ENCODE peak calls at places on chromosome 20, in eight cellular contexts. K, T, F, S, B, Z, X and R are unnamed samples.

GRCh38 chr20:45972500-45973183 is 639 bp upstream of the ZNF335 start:
- DNase-seq in K (no peak), T (no peak), F (peak), S (no peak), B (no peak), Z (no peak), X (no peak), R (peak)

GRCh38 chr20:63121246-63121645 is 94.7 kb downstream of the YTHDF1 start:
- DNase-seq in K (no peak), T (no peak), F (peak), S (no peak), B (no peak), Z (no peak), X (no peak), R (no peak)

GRCh38 chr20:23361108-23361650 is 803 bp upstream of the GZF1 start:
- DNase-seq in K (peak), T (no peak), F (no peak), S (no peak), B (no peak), Z (no peak), X (no peak), R (peak)

GRCh38 chr20:10090588-10091166 is 55.9 kb downstream of the ANKEF1 start:
- DNase-seq in K (peak), T (peak), F (peak), S (peak), B (no peak), Z (peak), X (no peak), R (peak)

GRCh38 chr20:19213946-19214490 is 1.6 kb downstream of the SLC24A3 start:
- DNase-seq in K (no peak), T (no peak), F (no peak), S (no peak), B (no peak), Z (no peak), X (no peak), R (no peak)

GRCh38 chr20:7744411-7744810 is 195.8 kb downstream of the HAO1 start:
- DNase-seq in K (no peak), T (no peak), F (no peak), S (no peak), B (no peak), Z (no peak), X (no peak), R (no peak)

GRCh38 chr20:60695223-60695622 is 556.8 kb upstream of the CDH4 start:
- DNase-seq in K (no peak), T (no peak), F (no peak), S (no peak), B (no peak), Z (no peak), X (no peak), R (peak)

GRCh38 chr20:23363257-23363649 is 1.3 kb downstream of the GZF1 start:
- DNase-seq in K (no peak), T (no peak), F (no peak), S (no peak), B (no peak), Z (no peak), X (no peak), R (no peak)

GRCh38 chr20:51237278-51237677 is 214.4 kb upstream of the KCNG1 start:
- DNase-seq in K (no peak), T (no peak), F (no peak), S (no peak), B (no peak), Z (no peak), X (no peak), R (no peak)

GRCh38 chr20:62566771-62567170 is 75.5 kb upstream of the SLCO4A1 start:
- DNase-seq in K (no peak), T (no peak), F (no peak), S (no peak), B (no peak), Z (no peak), X (no peak), R (no peak)

GRCh38 chr20:50513169-50514034 is 3.2 kb downstream of the PTPN1 start:
- DNase-seq in K (no peak), T (no peak), F (no peak), S (no peak), B (no peak), Z (no peak), X (no peak), R (peak)

GRCh38 chr20:53981752-53982437 is 88.5 kb downstream of the BCAS1 start:
- DNase-seq in K (no peak), T (no peak), F (no peak), S (no peak), B (no peak), Z (no peak), X (no peak), R (no peak)

GRCh38 chr20:51430198-51430950 is 112.1 kb downstream of the NFATC2 start:
- DNase-seq in K (no peak), T (no peak), F (no peak), S (no peak), B (no peak), Z (no peak), X (no peak), R (no peak)

GRCh38 chr20:373171-373890 is 7.2 kb upstream of the TRIB3 start:
- DNase-seq in K (no peak), T (peak), F (no peak), S (peak), B (no peak), Z (no peak), X (no peak), R (peak)

GRCh38 chr20:561437-562231 is 18.0 kb upstream of the CSNK2A1 start:
- DNase-seq in K (peak), T (peak), F (no peak), S (peak), B (no peak), Z (peak), X (peak), R (peak)

GRCh38 chr20:2331092-2331491 is 35.3 kb downstream of the TGM3 start:
- DNase-seq in K (no peak), T (no peak), F (no peak), S (no peak), B (no peak), Z (no peak), X (no peak), R (no peak)

GRCh38 chr20:41029150-41029872 is 689 bp downstream of the TOP1 start:
- DNase-seq in K (peak), T (peak), F (peak), S (peak), B (no peak), Z (peak), X (peak), R (peak)

GRCh38 chr20:63087236-63087871 is 80.6 kb upstream of the BHLHE23 start:
- DNase-seq in K (no peak), T (peak), F (peak), S (no peak), B (no peak), Z (no peak), X (no peak), R (no peak)

GRCh38 chr20:4369798-4370124 is 351.9 kb upstream of the PRND start:
- DNase-seq in K (no peak), T (no peak), F (no peak), S (no peak), B (no peak), Z (no peak), X (no peak), R (no peak)

GRCh38 chr20:44646641-44647274 is 4.7 kb downstream of the ADA start:
- DNase-seq in K (no peak), T (no peak), F (no peak), S (no peak), B (no peak), Z (no peak), X (no peak), R (no peak)

GRCh38 chr20:52192296-52193007 is 873 bp upstream of the ZFP64 start:
- DNase-seq in K (no peak), T (no peak), F (peak), S (no peak), B (peak), Z (no peak), X (no peak), R (peak)

GRCh38 chr20:10861619-10862018 is 187.8 kb upstream of the JAG1 start:
- DNase-seq in K (peak), T (no peak), F (no peak), S (no peak), B (no peak), Z (no peak), X (no peak), R (no peak)